ENCODE peak calls at places on chromosomes 13 and 19, in nine cellular contexts. U is SK-N-DZ; H is substantia nigra; D is LHCN-M2; J is NCI-H774; I is stimulated activated CD8-positive, alpha-beta memory T cell treated with anti-CD3 and anti-CD28 coated beads, Interleukin-7, amount 100 ng/mL, for 4 hours; P is CD8-positive, alpha-beta memory T cell; K is activated T-cell treated with anti-CD3 and anti-CD28 coated beads for 1 hour; N is Panc1. W is an unnamed sample.

GRCh38 chr19:54448037-54448773 is 794 bp upstream of the LENG8 start:
- DNase-seq in K (no peak), J (no peak), I (no peak), P (no peak), D (peak; percentile 68), H (peak; percentile 29), N (no peak), U (peak; percentile 29), W (no peak)

GRCh38 chr13:72728290-72728605 is 525 bp downstream of the BORA start:
- DNase-seq in U (no peak), H (no peak), I (no peak), J (no peak), K (no peak), N (no peak), P (no peak), D (no peak), W (no peak)

GRCh38 chr13:102399791-102400618 is 1.8 kb downstream of the FGF14 start:
- DNase-seq in J (no peak), H (no peak), D (no peak), I (no peak), U (peak; percentile 52), N (no peak), P (peak; percentile 11), K (peak; percentile 1), W (no peak)

GRCh38 chr19:34232566-34233481 is 21.5 kb upstream of the GARRE1 start:
- DNase-seq in D (peak; percentile 89), I (no peak), J (no peak), K (no peak), P (no peak), U (no peak), H (peak; percentile 16), N (peak; percentile 93), W (peak; percentile 20)

GRCh38 chr19:15640904-15641597 is 354 bp downstream of the CYP4F3 start:
- DNase-seq in I (no peak), U (no peak), J (no peak), P (no peak), K (no peak), D (no peak), N (no peak), H (no peak), W (no peak)

GRCh38 chr19:17491287-17491686 is 20.2 kb upstream of the PGLS start:
- DNase-seq in D (no peak), H (no peak), N (no peak), P (no peak), J (no peak), I (no peak), K (no peak), U (no peak), W (no peak)

GRCh38 chr19:29887498-29887897 is 54.5 kb upstream of the URI1 start:
- DNase-seq in N (no peak), D (no peak), P (no peak), I (no peak), J (no peak), U (no peak), H (no peak), K (no peak), W (no peak)

GRCh38 chr13:49594576-49594975 is 9.2 kb upstream of the RCBTB1 start:
- DNase-seq in U (no peak), P (no peak), I (no peak), K (no peak), H (no peak), D (no peak), N (no peak), J (no peak), W (no peak)

GRCh38 chr19:38139122-38139521 is 84.9 kb downstream of the DPF1 start:
- DNase-seq in I (no peak), D (no peak), P (no peak), N (no peak), K (no peak), U (no peak), J (no peak), H (no peak), W (no peak)

GRCh38 chr19:16330811-16331690 is 6.4 kb downstream of the KLF2 start:
- DNase-seq in P (peak; percentile 44), J (no peak), U (no peak), D (no peak), I (no peak), N (no peak), H (no peak), K (no peak), W (no peak)

GRCh38 chr13:52600666-52601065 is 41.6 kb upstream of the HNRNPA1L2 start:
- DNase-seq in I (no peak), P (no peak), H (no peak), N (no peak), K (no peak), J (no peak), U (peak; percentile 42), D (no peak), W (no peak)

GRCh38 chr13:34675626-34676025 is 266.4 kb upstream of the NBEA start:
- DNase-seq in N (no peak), P (no peak), D (peak; percentile 85), J (no peak), H (no peak), U (no peak), K (no peak), I (no peak), W (no peak)